ENCODE peak calls at places on chromosomes 13 and 19, in four cellular contexts. H, T, B and R are unnamed samples.

GRCh38 chr13:28754698-28755545 is 36.2 kb upstream of the SLC46A3 start:
- DNase-seq in H (no peak), T (no peak), B (no peak), R (no peak)

GRCh38 chr13:107111248-107111647 is 543.3 kb upstream of the ARGLU1 start:
- DNase-seq in H (no peak), T (no peak), B (no peak), R (no peak)

GRCh38 chr13:112849500-112849899 is 119.5 kb upstream of the MCF2L start:
- DNase-seq in H (peak), T (no peak), B (no peak), R (no peak)

GRCh38 chr13:106238690-106239089 is 296.8 kb downstream of the EFNB2 start:
- DNase-seq in H (no peak), T (no peak), B (no peak), R (no peak)

GRCh38 chr19:35736913-35737886 is 5.1 kb downstream of the IGFLR1 start:
- DNase-seq in H (peak), T (no peak), B (no peak), R (no peak)

GRCh38 chr13:36059366-36059765 is 71.8 kb downstream of the DCLK1 start:
- DNase-seq in H (no peak), T (no peak), B (no peak), R (no peak)

GRCh38 chr19:13100031-13100588 is 2.5 kb downstream of the LYL1 start:
- DNase-seq in H (no peak), T (no peak), B (no peak), R (peak)

GRCh38 chr19:18119243-18120105 is 21.9 kb downstream of the MAST3 start:
- DNase-seq in H (no peak), T (no peak), B (no peak), R (peak)

GRCh38 chr19:3358919-3359849 is 7.2 kb upstream of the NFIC start:
- DNase-seq in H (peak), T (no peak), B (no peak), R (no peak)

GRCh38 chr19:37977992-37978391 is 71.0 kb downstream of the SIPA1L3 start:
- DNase-seq in H (no peak), T (no peak), B (peak), R (no peak)

GRCh38 chr13:38950987-38951386 is 39.6 kb downstream of the STOML3 start:
- DNase-seq in H (no peak), T (no peak), B (no peak), R (no peak)

GRCh38 chr13:92573467-92574057 is 653.0 kb upstream of the GPC6 start:
- DNase-seq in H (no peak), T (no peak), B (no peak), R (no peak)

GRCh38 chr19:46481947-46482346 is 10.6 kb upstream of the PNMA8A start:
- DNase-seq in H (no peak), T (no peak), B (no peak), R (no peak)

GRCh38 chr19:12800344-12800732 is 1.3 kb downstream of the PRDX2 start:
- DNase-seq in H (no peak), T (no peak), B (no peak), R (no peak)

GRCh38 chr13:107867701-107868661 is 347.4 kb downstream of the LIG4 start:
- DNase-seq in H (peak), T (no peak), B (no peak), R (no peak)

GRCh38 chr13:108083056-108083455 is 132.3 kb downstream of the LIG4 start:
- DNase-seq in H (no peak), T (no peak), B (peak), R (no peak)

GRCh38 chr13:19664481-19665230 is 31.2 kb downstream of the MPHOSPH8 start:
- DNase-seq in H (no peak), T (no peak), B (no peak), R (no peak)

GRCh38 chr13:35475960-35476943 is at the start of gene MAB21L1:
- DNase-seq in H (no peak), T (no peak), B (no peak), R (no peak)

GRCh38 chr13:28002886-28003698 is 14.6 kb upstream of the URAD start:
- DNase-seq in H (no peak), T (no peak), B (no peak), R (no peak)

GRCh38 chr19:45471866-45472556 is 4.2 kb downstream of the FOSB start:
- DNase-seq in H (no peak), T (no peak), B (no peak), R (no peak)